ENCODE peak calls at places on chromosome 1, in five cellular contexts. A, Z, X, Y and P are unnamed samples. For H3K4me1, the result is how much of the 10 kb centered on the place peaks cover.

GRCh38 chr1:17890056-17890814 is 135.1 kb downstream of the ACTL8 start:
- DNase-seq in A (peak), Z (no peak), X (no peak), Y (no peak), P (no peak)

GRCh38 chr1:119964673-119965363 is 68.5 kb upstream of the ADAM30 start:
- DNase-seq in A (no peak), Z (no peak), X (no peak), Y (peak), P (no peak)

GRCh38 chr1:48652334-48652733 is 124.4 kb downstream of the BEND5 start:
- DNase-seq in A (no peak), Z (no peak), X (no peak), Y (no peak), P (no peak)

GRCh38 chr1:248622491-248623106 is 12.3 kb downstream of the OR2T11 start:
- DNase-seq in A (no peak), Z (peak), X (no peak), Y (no peak), P (peak)

GRCh38 chr1:224592636-224593579 is 23.2 kb upstream of the CNIH3 start:
- DNase-seq in A (no peak), Z (peak), X (peak), Y (no peak), P (peak)

GRCh38 chr1:212595787-212596714 is 12.5 kb upstream of the ATF3 start:
- DNase-seq in A (no peak), Z (peak), X (peak), Y (no peak), P (peak)

GRCh38 chr1:200738348-200738732 is 353 bp upstream of the CAMSAP2 start:
- DNase-seq in A (no peak), Z (no peak), X (no peak), Y (no peak), P (no peak)

GRCh38 chr1:2650967-2651645 is 18.3 kb upstream of the MMEL1 start:
- DNase-seq in A (peak), Z (no peak), X (no peak), Y (peak), P (no peak)

GRCh38 chr1:231139125-231139649 is 22.7 kb upstream of the TRIM67 start:
- DNase-seq in A (no peak), Z (no peak), X (no peak), Y (no peak), P (no peak)

GRCh38 chr1:218676991-218677390 is 331.9 kb downstream of the TGFB2 start:
- DNase-seq in A (no peak), Z (no peak), X (no peak), Y (no peak), P (no peak)

GRCh38 chr1:241470908-241471610 is 48.5 kb downstream of the FH start:
- DNase-seq in A (no peak), Z (no peak), X (no peak), Y (no peak), P (no peak)

GRCh38 chr1:171712341-171712740 is 29.5 kb downstream of the VAMP4 start:
- DNase-seq in A (no peak), Z (no peak), X (no peak), Y (no peak), P (no peak)

GRCh38 chr1:239361403-239361802 is 25.0 kb upstream of the CHRM3 start:
- DNase-seq in A (no peak), Z (no peak), X (no peak), Y (no peak), P (peak)

GRCh38 chr1:18225236-18225904 is 117.8 kb downstream of the IGSF21 start:
- DNase-seq in A (no peak), Z (no peak), X (no peak), Y (no peak), P (no peak)

GRCh38 chr1:58922302-58923089 is 138.6 kb upstream of the JUN start:
- DNase-seq in A (peak), Z (no peak), X (peak), Y (peak), P (peak)

GRCh38 chr1:203200916-203201315 is 14.4 kb upstream of the CHI3L1 start:
- DNase-seq in A (peak), Z (no peak), X (no peak), Y (no peak), P (no peak)

GRCh38 chr1:203197625-203198024 is 11.1 kb upstream of the CHI3L1 start:
- DNase-seq in A (peak), Z (peak), X (no peak), Y (no peak), P (no peak)

GRCh38 chr1:203199002-203199401 is 12.5 kb upstream of the CHI3L1 start:
- DNase-seq in A (peak), Z (no peak), X (no peak), Y (no peak), P (no peak)

GRCh38 chr1:203200059-203200553 is 13.6 kb upstream of the CHI3L1 start:
- DNase-seq in A (peak), Z (no peak), X (no peak), Y (no peak), P (peak)

GRCh38 chr1:203199481-203200058 is 13.1 kb upstream of the CHI3L1 start:
- DNase-seq in A (no peak), Z (no peak), X (no peak), Y (no peak), P (no peak)
- H3K27ac ChIP-seq in A (peak), Z (no peak), X (no peak), Y (peak), P (no peak)

GRCh38 chr1:191876631-191877030 is 281.6 kb upstream of the RGS18 start:
- DNase-seq in A (no peak), Z (no peak), X (no peak), Y (no peak), P (no peak)
- H3K4me1 ChIP-seq in A (under half), Z (under half), X (under half), Y (under half), P (under half)

GRCh38 chr1:147287133-147287865 is 44.8 kb downstream of the CHD1L start:
- DNase-seq in A (no peak), Z (no peak), X (no peak), Y (no peak), P (no peak)

GRCh38 chr1:147292635-147293251 is 50.3 kb downstream of the CHD1L start:
- DNase-seq in A (peak), Z (no peak), X (no peak), Y (no peak), P (peak)

GRCh38 chr1:147292012-147292411 is 49.5 kb downstream of the CHD1L start:
- DNase-seq in A (no peak), Z (no peak), X (no peak), Y (no peak), P (peak)
- H3K27ac ChIP-seq in A (peak), Z (no peak), X (no peak), Y (no peak), P (peak)

GRCh38 chr1:15187175-15187810 is 33.7 kb downstream of the TMEM51 start:
- DNase-seq in A (no peak), Z (no peak), X (no peak), Y (no peak), P (no peak)
- H3K4me1 ChIP-seq in A (under half), Z (under half), X (under half), Y (under half), P (under half)